ENCODE peak calls at places on chromosome 9, in four cellular contexts. Q, C, O and F are unnamed samples.

GRCh38 chr9:129240581-129241211 is 62.6 kb upstream of the IER5L start:
- DNase-seq in Q (no peak), C (no peak), O (no peak), F (no peak)

GRCh38 chr9:98087420-98088354 is 31.2 kb downstream of the NANS start:
- DNase-seq in Q (peak; percentile 63), C (no peak), O (no peak), F (peak; percentile 71)

GRCh38 chr9:84490206-84490605 is 149.6 kb upstream of the SLC28A3 start:
- DNase-seq in Q (no peak), C (no peak), O (no peak), F (no peak)

GRCh38 chr9:69223605-69224004 is 49.5 kb downstream of the TJP2 start:
- DNase-seq in Q (peak; percentile 68), C (no peak), O (no peak), F (no peak)

GRCh38 chr9:21294325-21294724 is 10.8 kb downstream of the IFNA5 start:
- DNase-seq in Q (no peak), C (no peak), O (no peak), F (no peak)

GRCh38 chr9:133075925-133076324 is 14.1 kb downstream of the CEL start:
- DNase-seq in Q (no peak), C (no peak), O (no peak), F (no peak)

GRCh38 chr9:127893392-127893791 is 6.0 kb downstream of the ST6GALNAC6 start:
- DNase-seq in Q (no peak), C (no peak), O (no peak), F (peak; percentile 42)

GRCh38 chr9:92175441-92175840 is 60.2 kb upstream of the SPTLC1 start:
- DNase-seq in Q (no peak), C (no peak), O (no peak), F (no peak)

GRCh38 chr9:136244776-136245193 is 827 bp downstream of the QSOX2 start:
- DNase-seq in Q (no peak), C (no peak), O (no peak), F (no peak)